ENCODE peak calls at places on chromosomes 5 and 9, in seven cellular contexts. J is mesendoderm, D is H9, P is neuronal stem cell, I is H1, B is mesenchymal stem cell, G is trophoblast cell. X is an unnamed sample.

GRCh38 chr5:135243194-135244191 is 155.5 kb downstream of the MACROH2A1 start:
- DNase-seq in J (no peak), D (peak; percentile 8), P (no peak), I (no peak), B (peak; percentile 60), G (no peak), X (no peak)

GRCh38 chr5:103362211-103362610 is 103.6 kb downstream of the MACIR start:
- DNase-seq in J (no peak), D (no peak), P (no peak), I (no peak), B (peak; percentile 72), G (no peak), X (peak; percentile 72)

GRCh38 chr5:7565559-7565958 is 169.6 kb downstream of the ADCY2 start:
- DNase-seq in J (no peak), D (no peak), P (no peak), I (no peak), B (no peak), G (no peak), X (no peak)

GRCh38 chr5:95644351-95645042 is 2.1 kb upstream of the RFESD start:
- DNase-seq in J (peak; percentile 84), D (peak; percentile 60), P (peak; percentile 23), I (no peak), B (peak; percentile 71), G (peak; percentile 77), X (peak; percentile 65)

GRCh38 chr9:96192710-96193109 is 109.3 kb downstream of the HSD17B3 start:
- DNase-seq in J (no peak), D (no peak), P (no peak), I (no peak), B (no peak), G (no peak), X (no peak)

GRCh38 chr9:137580958-137581331 is 2.2 kb upstream of the DPH7 start:
- DNase-seq in J (no peak), D (no peak), P (no peak), I (no peak), B (no peak), G (no peak), X (no peak)

GRCh38 chr9:123048748-123049147 is 15.3 kb downstream of the GPR21 start:
- DNase-seq in J (no peak), D (no peak), P (no peak), I (no peak), B (no peak), G (no peak), X (peak; percentile 60)

GRCh38 chr9:130144703-130145102 is 27.5 kb upstream of the NCS1 start:
- DNase-seq in J (no peak), D (no peak), P (no peak), I (no peak), B (no peak), G (no peak), X (no peak)

GRCh38 chr9:132702254-132702653 is 32.0 kb downstream of the GTF3C4 start:
- DNase-seq in J (peak; percentile 43), D (no peak), P (no peak), I (no peak), B (no peak), G (no peak), X (no peak)

GRCh38 chr5:177402271-177403043 is 2.0 kb upstream of the PFN3 start:
- DNase-seq in J (peak; percentile 92), D (peak; percentile 92), P (peak; percentile 56), I (peak; percentile 68), B (peak; percentile 68), G (peak; percentile 85), X (peak; percentile 54)

GRCh38 chr5:9605459-9605858 is 24.7 kb downstream of the TAS2R1 start:
- DNase-seq in J (no peak), D (no peak), P (no peak), I (no peak), B (no peak), G (no peak), X (no peak)

GRCh38 chr5:9599391-9599790 is 30.8 kb downstream of the TAS2R1 start:
- DNase-seq in J (peak; percentile 96), D (no peak), P (no peak), I (no peak), B (no peak), G (no peak), X (no peak)

GRCh38 chr5:9604416-9604815 is 25.7 kb downstream of the TAS2R1 start:
- DNase-seq in J (no peak), D (no peak), P (no peak), I (no peak), B (peak; percentile 20), G (no peak), X (peak; percentile 41)

GRCh38 chr5:9605041-9605440 is 25.1 kb downstream of the TAS2R1 start:
- DNase-seq in J (no peak), D (no peak), P (no peak), I (no peak), B (no peak), G (no peak), X (no peak)

DNA sequence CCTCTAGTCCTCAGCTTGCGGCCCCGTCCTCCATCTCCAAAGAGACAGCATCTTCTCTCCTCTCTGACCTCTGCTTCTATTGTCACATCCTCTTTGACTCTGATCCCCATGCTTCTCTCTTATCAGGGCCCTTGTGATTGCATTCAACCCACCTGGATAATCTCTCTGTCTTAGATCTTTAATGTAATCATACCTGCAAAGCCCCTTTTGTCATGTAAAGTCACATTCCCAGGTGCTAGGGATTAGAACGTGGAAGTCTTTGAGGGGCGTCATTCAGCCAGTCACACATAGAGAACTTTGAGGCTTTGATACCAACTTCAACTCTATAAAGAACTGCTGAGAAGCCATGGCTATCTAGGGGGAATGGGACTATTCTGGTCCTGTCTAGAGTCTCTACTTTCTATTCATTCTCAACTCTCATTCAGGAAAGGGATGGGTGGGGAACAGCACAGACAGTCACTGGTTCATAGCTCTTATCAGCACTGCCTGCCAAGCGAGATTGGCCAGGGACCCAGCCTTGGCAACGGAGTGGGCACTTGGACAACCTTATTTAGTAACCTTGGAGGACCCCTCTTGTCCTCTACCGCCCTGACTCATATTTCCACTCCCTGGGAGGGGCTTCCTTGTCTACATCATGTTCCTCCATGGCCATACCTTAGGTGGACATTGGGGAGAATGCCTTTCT is 29.0 kb downstream of the TAS2R1 start:
- DNase-seq in J (peak; percentile 74), D (no peak), P (no peak), I (no peak), B (no peak), G (no peak), X (no peak)
- H2AK5ac ChIP-seq in J (no peak overlapping the region), D (no peak overlapping the region), P (no peak overlapping the region), I (no peak overlapping the region), B (no peak overlapping the region), G (no peak overlapping the region), X (no peak overlapping the region)

GRCh38 chr9:108937561-108938305 is 3.5 kb downstream of the ABITRAM start:
- DNase-seq in J (no peak), D (no peak), P (no peak), I (no peak), B (no peak), G (no peak), X (no peak)

GRCh38 chr9:108933641-108934322 is at the start of gene ELP1:
- DNase-seq in J (peak; percentile 97), D (peak; percentile 95), P (peak; percentile 93), I (peak; percentile 78), B (peak; percentile 97), G (peak; percentile 94), X (peak; percentile 94)

GRCh38 chr9:108928386-108928785 is 5.5 kb downstream of the ELP1 start:
- DNase-seq in J (no peak), D (no peak), P (no peak), I (no peak), B (no peak), G (no peak), X (no peak)

GRCh38 chr9:108934323-108934885 is at the start of gene ABITRAM:
- DNase-seq in J (peak; percentile 90), D (peak; percentile 81), P (peak; percentile 84), I (peak; percentile 38), B (peak; percentile 86), G (peak; percentile 76), X (peak; percentile 81)

GRCh38 chr9:108933231-108933630 is 693 bp downstream of the ELP1 start:
- DNase-seq in J (no peak), D (no peak), P (no peak), I (no peak), B (peak; percentile 40), G (peak; percentile 1), X (peak; percentile 40)
- H2AK5ac ChIP-seq in J (no peak overlapping the region), D (no peak overlapping the region), P (no peak overlapping the region), I (no peak overlapping the region), B (no peak overlapping the region), G (no peak overlapping the region), X (peak overlapping the region; percentile 38)

GRCh38 chr5:15737036-15737821 is 237.2 kb downstream of the FBXL7 start:
- DNase-seq in J (no peak), D (no peak), P (no peak), I (no peak), B (peak; percentile 24), G (no peak), X (peak; percentile 26)

GRCh38 chr5:15737882-15738677 is 238.1 kb downstream of the FBXL7 start:
- DNase-seq in J (no peak), D (no peak), P (no peak), I (no peak), B (no peak), G (no peak), X (peak; percentile 17)

DNA sequence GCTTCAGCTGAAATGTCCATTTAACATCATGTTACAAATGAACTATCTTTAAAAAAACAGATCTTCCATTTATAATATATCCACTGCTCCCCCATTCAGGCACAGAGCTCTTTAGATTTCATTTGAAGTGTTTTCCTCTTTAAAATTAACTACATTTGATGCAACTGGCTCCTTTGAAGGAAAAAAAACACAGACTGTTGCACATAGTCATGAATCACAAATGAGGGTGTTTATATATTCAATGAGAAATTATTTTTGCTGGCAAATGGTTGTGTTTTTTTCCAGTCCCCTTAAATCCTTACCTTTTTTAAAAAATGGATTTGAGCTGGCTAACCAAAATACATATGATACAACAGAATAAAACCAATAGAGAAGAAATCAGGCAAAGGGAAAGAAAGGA is 240.4 kb downstream of the FBXL7 start:
- DNase-seq in J (no peak), D (no peak), P (no peak), I (no peak), B (no peak), G (no peak), X (peak; percentile 54)
- H2AK5ac ChIP-seq in J (no peak overlapping the region), D (no peak overlapping the region), P (no peak overlapping the region), I (no peak overlapping the region), B (no peak overlapping the region), G (no peak overlapping the region), X (no peak overlapping the region)

GRCh38 chr5:30436718-30437117 is 756.8 kb upstream of the CDH6 start:
- DNase-seq in J (no peak), D (no peak), P (no peak), I (no peak), B (no peak), G (no peak), X (no peak)
- H2AK5ac ChIP-seq in J (no peak overlapping the region), D (no peak overlapping the region), P (no peak overlapping the region), I (no peak overlapping the region), B (no peak overlapping the region), G (no peak overlapping the region), X (no peak overlapping the region)

GRCh38 chr5:72330712-72331111 is 10.5 kb downstream of the PTCD2 start:
- DNase-seq in J (no peak), D (no peak), P (no peak), I (no peak), B (no peak), G (no peak), X (no peak)
- H2AK5ac ChIP-seq in J (no peak overlapping the region), D (no peak overlapping the region), P (no peak overlapping the region), I (no peak overlapping the region), B (no peak overlapping the region), G (no peak overlapping the region), X (no peak overlapping the region)